ENCODE peak calls at places on chromosomes 2 and 18, in ten cellular contexts. A, K, Q, J, X, V, O, F, B and C are unnamed samples.

GRCh38 chr2:157782057-157782845 is 93.9 kb downstream of the ACVR1 start:
- DNase-seq in A (no peak), K (peak), Q (no peak), J (no peak), X (peak), V (no peak), O (peak), F (no peak), B (no peak), C (peak)

GRCh38 chr2:42843131-42843530 is 50.7 kb upstream of the HAAO start:
- DNase-seq in A (no peak), K (no peak), Q (no peak), J (no peak), X (no peak), V (no peak), O (no peak), F (no peak), B (no peak), C (no peak)

GRCh38 chr2:152304845-152305244 is 30.1 kb upstream of the FMNL2 start:
- DNase-seq in A (no peak), K (no peak), Q (no peak), J (peak), X (no peak), V (no peak), O (no peak), F (no peak), B (no peak), C (peak)

GRCh38 chr2:109059474-109060165 is 69.4 kb upstream of the SH3RF3 start:
- DNase-seq in A (no peak), K (no peak), Q (no peak), J (no peak), X (no peak), V (no peak), O (no peak), F (no peak), B (no peak), C (no peak)

GRCh38 chr2:102826904-102827303 is 65.1 kb downstream of the TMEM182 start:
- DNase-seq in A (no peak), K (peak), Q (no peak), J (peak), X (no peak), V (no peak), O (no peak), F (no peak), B (no peak), C (peak)

GRCh38 chr2:160940699-160941098 is 219.5 kb upstream of the TANK start:
- DNase-seq in A (no peak), K (no peak), Q (no peak), J (peak), X (no peak), V (no peak), O (no peak), F (no peak), B (no peak), C (peak)

GRCh38 chr18:59200787-59201186 is 19.2 kb upstream of the GRP start:
- DNase-seq in A (no peak), K (no peak), Q (no peak), J (peak), X (no peak), V (no peak), O (peak), F (no peak), B (no peak), C (peak)

GRCh38 chr2:78541451-78542267 is 483.8 kb upstream of the REG3G start:
- DNase-seq in A (no peak), K (no peak), Q (no peak), J (no peak), X (no peak), V (peak), O (no peak), F (no peak), B (no peak), C (no peak)

GRCh38 chr2:60355849-60356261 is 197.6 kb downstream of the BCL11A start:
- DNase-seq in A (no peak), K (peak), Q (no peak), J (no peak), X (peak), V (no peak), O (no peak), F (no peak), B (no peak), C (no peak)

GRCh38 chr2:109609352-109610024 is 4.3 kb downstream of the SEPTIN10 start:
- DNase-seq in A (no peak), K (no peak), Q (no peak), J (peak), X (no peak), V (no peak), O (peak), F (no peak), B (peak), C (peak)

GRCh38 chr2:234733093-234733489 is 218.7 kb upstream of the SH3BP4 start:
- DNase-seq in A (no peak), K (no peak), Q (no peak), J (no peak), X (no peak), V (no peak), O (no peak), F (no peak), B (no peak), C (no peak)

GRCh38 chr2:231563378-231563961 is 29.2 kb upstream of the TEX44 start:
- DNase-seq in A (peak), K (peak), Q (no peak), J (peak), X (peak), V (peak), O (peak), F (peak), B (peak), C (peak)

GRCh38 chr2:31922542-31923408 is 88.0 kb downstream of the MEMO1 start:
- DNase-seq in A (no peak), K (no peak), Q (no peak), J (no peak), X (no peak), V (no peak), O (no peak), F (no peak), B (no peak), C (no peak)

GRCh38 chr2:88481937-88482336 is 29.4 kb upstream of the FOXI3 start:
- DNase-seq in A (no peak), K (no peak), Q (no peak), J (no peak), X (no peak), V (no peak), O (peak), F (no peak), B (no peak), C (peak)

GRCh38 chr2:233081232-233081730 is 21.1 kb downstream of the INPP5D start:
- DNase-seq in A (no peak), K (no peak), Q (no peak), J (no peak), X (peak), V (no peak), O (no peak), F (no peak), B (no peak), C (no peak)

GRCh38 chr2:206851511-206851910 is 86.1 kb downstream of the FASTKD2 start:
- DNase-seq in A (no peak), K (no peak), Q (no peak), J (peak), X (no peak), V (no peak), O (no peak), F (no peak), B (no peak), C (no peak)

GRCh38 chr2:85428343-85428881 is 9.9 kb downstream of the SH2D6 start:
- DNase-seq in A (no peak), K (peak), Q (no peak), J (no peak), X (peak), V (no peak), O (no peak), F (no peak), B (no peak), C (peak)

GRCh38 chr2:3078684-3079083 is 298.9 kb downstream of the EIPR1 start:
- DNase-seq in A (no peak), K (no peak), Q (no peak), J (no peak), X (no peak), V (no peak), O (peak), F (no peak), B (no peak), C (no peak)

GRCh38 chr2:149164827-149165226 is 126.3 kb downstream of the LYPD6B start:
- DNase-seq in A (no peak), K (no peak), Q (no peak), J (no peak), X (no peak), V (no peak), O (no peak), F (no peak), B (no peak), C (no peak)

GRCh38 chr2:240586919-240587800 is 626 bp downstream of the CAPN10 start:
- DNase-seq in A (no peak), K (peak), Q (peak), J (no peak), X (no peak), V (peak), O (peak), F (no peak), B (no peak), C (no peak)

GRCh38 chr2:98897746-98898145 is 38.3 kb downstream of the CRACDL start:
- DNase-seq in A (no peak), K (no peak), Q (no peak), J (no peak), X (no peak), V (no peak), O (no peak), F (no peak), B (no peak), C (no peak)

GRCh38 chr18:6752200-6752873 is 22.8 kb downstream of the ARHGAP28 start:
- DNase-seq in A (no peak), K (no peak), Q (no peak), J (peak), X (no peak), V (no peak), O (no peak), F (no peak), B (peak), C (peak)

GRCh38 chr2:65465124-65465523 is 32.7 kb upstream of the SPRED2 start:
- DNase-seq in A (no peak), K (no peak), Q (no peak), J (peak), X (no peak), V (no peak), O (no peak), F (no peak), B (no peak), C (no peak)

GRCh38 chr2:143955416-143956075 is 564.4 kb downstream of the ZEB2 start:
- DNase-seq in A (no peak), K (no peak), Q (no peak), J (peak), X (no peak), V (no peak), O (peak), F (no peak), B (no peak), C (peak)

GRCh38 chr2:32632089-32632488 is 4.2 kb downstream of the TTC27 start:
- DNase-seq in A (no peak), K (no peak), Q (no peak), J (peak), X (peak), V (no peak), O (peak), F (no peak), B (no peak), C (peak)

GRCh38 chr2:190578158-190579057 is 43.9 kb upstream of the NEMP2 start:
- DNase-seq in A (no peak), K (peak), Q (no peak), J (peak), X (peak), V (peak), O (peak), F (no peak), B (no peak), C (peak)

GRCh38 chr2:9071032-9071431 is 67.5 kb upstream of the MBOAT2 start:
- DNase-seq in A (no peak), K (no peak), Q (no peak), J (peak), X (no peak), V (no peak), O (peak), F (no peak), B (no peak), C (peak)

GRCh38 chr2:160333324-160334027 is 133.4 kb upstream of the ITGB6 start:
- DNase-seq in A (no peak), K (no peak), Q (no peak), J (no peak), X (no peak), V (no peak), O (no peak), F (no peak), B (no peak), C (no peak)

GRCh38 chr2:127566139-127566417 is 30.6 kb downstream of the MYO7B start:
- DNase-seq in A (no peak), K (no peak), Q (no peak), J (no peak), X (no peak), V (no peak), O (no peak), F (no peak), B (no peak), C (no peak)

GRCh38 chr2:134776836-134777235 is 58.0 kb upstream of the TMEM163 start:
- DNase-seq in A (no peak), K (no peak), Q (no peak), J (no peak), X (no peak), V (no peak), O (no peak), F (no peak), B (no peak), C (no peak)

GRCh38 chr2:187874786-187875185 is 320.6 kb upstream of the TFPI start:
- DNase-seq in A (no peak), K (no peak), Q (no peak), J (no peak), X (no peak), V (no peak), O (no peak), F (no peak), B (no peak), C (no peak)

GRCh38 chr2:209499071-209499470 is 75.2 kb downstream of the MAP2 start:
- DNase-seq in A (no peak), K (no peak), Q (no peak), J (peak), X (peak), V (no peak), O (peak), F (no peak), B (no peak), C (peak)

GRCh38 chr18:59455728-59456276 is 96.7 kb upstream of the LMAN1 start:
- DNase-seq in A (no peak), K (no peak), Q (no peak), J (no peak), X (no peak), V (no peak), O (no peak), F (no peak), B (no peak), C (no peak)

GRCh38 chr2:36123995-36124394 is 231.6 kb upstream of the CRIM1 start:
- DNase-seq in A (no peak), K (no peak), Q (no peak), J (no peak), X (no peak), V (no peak), O (no peak), F (no peak), B (no peak), C (no peak)

GRCh38 chr18:35695384-35695783 is 113.8 kb downstream of the GALNT1 start:
- DNase-seq in A (no peak), K (no peak), Q (no peak), J (no peak), X (no peak), V (no peak), O (no peak), F (no peak), B (no peak), C (no peak)

GRCh38 chr2:138279871-138280270 is 221.7 kb upstream of the SPOPL start:
- DNase-seq in A (no peak), K (no peak), Q (no peak), J (no peak), X (no peak), V (no peak), O (peak), F (no peak), B (no peak), C (no peak)